ENCODE peak calls at places on chromosomes 4 and X, in five cellular contexts. C is fibroblast of mammary gland, Y is AML-193, O is left lobe of liver, U is activated gamma-delta T cell treated with Interleukin-2 at 50 U/mL for 16 hours. V is an unnamed sample.

GRCh38 chrX:36978886-36979285 is 29.3 kb upstream of the FAM47C start:
- DNase-seq in C (peak; percentile 54), Y (no peak), O (no peak), U (no peak), V (no peak)

GRCh38 chr4:5821665-5822358 is 71.1 kb downstream of the CRMP1 start:
- DNase-seq in C (no peak), Y (no peak), O (no peak), U (no peak), V (no peak)

GRCh38 chr4:53863163-53863562 is 201.2 kb downstream of the CHIC2 start:
- DNase-seq in C (peak; percentile 71), Y (no peak), O (no peak), U (no peak), V (no peak)

GRCh38 chr4:5980436-5981155 is 37.6 kb downstream of the C4orf50 start:
- DNase-seq in C (peak; percentile 5), Y (no peak), O (no peak), U (no peak), V (no peak)

GRCh38 chrX:128518508-128518907 is 466.3 kb upstream of the ACTRT1 start:
- DNase-seq in C (peak; percentile 3), Y (peak; percentile 0), O (no peak), U (no peak), V (no peak)

GRCh38 chrX:123964155-123964554 is 2.6 kb downstream of the STAG2 start:
- DNase-seq in C (peak; percentile 30), Y (no peak), O (no peak), U (no peak), V (no peak)

GRCh38 chr4:168540086-168540864 is 43.4 kb downstream of the PALLD start:
- DNase-seq in C (peak; percentile 80), Y (no peak), O (no peak), U (no peak), V (no peak)

GRCh38 chr4:144872508-144873293 is 225.3 kb downstream of the ANAPC10 start:
- DNase-seq in C (peak; percentile 0), Y (no peak), O (no peak), U (no peak), V (no peak)

GRCh38 chr4:172270421-172270820 is 457.2 kb downstream of the GALNTL6 start:
- DNase-seq in C (peak; percentile 7), Y (no peak), O (no peak), U (no peak), V (no peak)

GRCh38 chrX:17689971-17690409 is 47.3 kb upstream of the SCML1 start:
- DNase-seq in C (peak; percentile 73), Y (peak; percentile 27), O (peak; percentile 44), U (peak; percentile 14), V (peak; percentile 46)

GRCh38 chr4:102641796-102642195 is 119.0 kb downstream of the MANBA start:
- DNase-seq in C (no peak), Y (no peak), O (no peak), U (no peak), V (no peak)

GRCh38 chr4:18756661-18757060 is 735.1 kb upstream of the LCORL start:
- DNase-seq in C (no peak), Y (no peak), O (no peak), U (no peak), V (no peak)

GRCh38 chrX:17736856-17737706 is at the start of gene SCML1:
- DNase-seq in C (peak; percentile 93), Y (no peak), O (peak; percentile 96), U (peak; percentile 75), V (peak; percentile 79)

GRCh38 chr4:166252487-166253402 is 379.7 kb downstream of the TLL1 start:
- DNase-seq in C (peak; percentile 24), Y (peak; percentile 10), O (no peak), U (no peak), V (no peak)

GRCh38 chr4:123869517-123870282 is 473.1 kb downstream of the SPRY1 start:
- DNase-seq in C (no peak), Y (no peak), O (no peak), U (no peak), V (no peak)

GRCh38 chrX:134026732-134027311 is 41.4 kb upstream of the GPC3 start:
- DNase-seq in C (peak; percentile 49), Y (no peak), O (peak; percentile 45), U (no peak), V (no peak)

GRCh38 chr4:129014566-129015509 is 78.5 kb downstream of the SCLT1 start:
- DNase-seq in C (no peak), Y (no peak), O (no peak), U (no peak), V (no peak)

GRCh38 chrX:132292753-132293152 is 73.5 kb upstream of the RAP2C start:
- DNase-seq in C (peak; percentile 74), Y (no peak), O (no peak), U (peak; percentile 18), V (no peak)

GRCh38 chr4:87975466-87975865 is at the start of gene SPP1:
- DNase-seq in C (peak; percentile 12), Y (peak; percentile 75), O (no peak), U (no peak), V (no peak)

GRCh38 chr4:16824278-16824806 is 74.1 kb downstream of the LDB2 start:
- DNase-seq in C (peak; percentile 6), Y (no peak), O (no peak), U (no peak), V (no peak)

GRCh38 chrX:19926095-19926494 is 38.7 kb upstream of the SH3KBP1 start:
- DNase-seq in C (no peak), Y (no peak), O (no peak), U (no peak), V (no peak)

GRCh38 chr4:147578057-147578476 is 39.1 kb upstream of the TMEM184C start:
- DNase-seq in C (peak; percentile 91), Y (no peak), O (no peak), U (no peak), V (no peak)

GRCh38 chrX:119661486-119661885 is 31.5 kb downstream of the SEPTIN6 start:
- DNase-seq in C (no peak), Y (no peak), O (no peak), U (no peak), V (no peak)

GRCh38 chrX:37485429-37485828 is 86.0 kb upstream of the LANCL3 start:
- DNase-seq in C (no peak), Y (no peak), O (no peak), U (no peak), V (no peak)

GRCh38 chrX:8988456-8988855 is 45.5 kb downstream of the FAM9B start:
- DNase-seq in C (peak; percentile 60), Y (no peak), O (peak; percentile 60), U (no peak), V (no peak)

GRCh38 chrX:103503163-103503852 is 16.0 kb downstream of the RAB40A start:
- DNase-seq in C (peak; percentile 24), Y (no peak), O (no peak), U (no peak), V (no peak)

GRCh38 chr4:92634891-92635290 is 331.1 kb downstream of the GRID2 start:
- DNase-seq in C (no peak), Y (no peak), O (no peak), U (no peak), V (no peak)

GRCh38 chr4:81504685-81505598 is 33.2 kb upstream of the RASGEF1B start:
- DNase-seq in C (peak; percentile 5), Y (peak; percentile 35), O (peak; percentile 61), U (peak; percentile 34), V (peak; percentile 60)

GRCh38 chr4:98639523-98639922 is 18.9 kb downstream of the TSPAN5 start:
- DNase-seq in C (no peak), Y (no peak), O (no peak), U (no peak), V (no peak)

GRCh38 chr4:100870940-100871772 is 353.3 kb upstream of the EMCN start:
- DNase-seq in C (no peak), Y (no peak), O (no peak), U (no peak), V (no peak)

GRCh38 chr4:152591361-152591760 is 55.5 kb upstream of the FBXW7 start:
- DNase-seq in C (peak; percentile 69), Y (no peak), O (no peak), U (no peak), V (no peak)

GRCh38 chr4:89296399-89296798 is 11.2 kb downstream of the GPRIN3 start:
- DNase-seq in C (no peak), Y (no peak), O (no peak), U (no peak), V (no peak)

GRCh38 chr4:4843651-4844291 is 15.7 kb upstream of the MSX1 start:
- DNase-seq in C (no peak), Y (no peak), O (no peak), U (no peak), V (no peak)

V was measured in naive thymus-derived CD8-positive, alpha-beta T cell.